ENCODE peak calls at places on chromosomes 6 and 20, in eight cellular contexts. One of them, this sample, is unnamed.

GRCh38 chr6:1856381-1856780 is 246.7 kb downstream of the FOXC1 start:
- DNase-seq in mucosa of gallbladder: peak
- DNase-seq in kidney: peak
- DNase-seq in neural progenitor cell: no peak
- DNase-seq in astrocyte of the spinal cord: peak
- DNase-seq in DMS 273 treated with DMSO at 0.1 percent for 48 hours: peak
- DNase-seq in upper lobe of right lung: no peak
- DNase-seq in naive thymus-derived CD4-positive, alpha-beta T cell: no peak
- DNase-seq in this sample: peak

GRCh38 chr20:3813758-3814581 is 6.4 kb upstream of the AP5S1 start:
- DNase-seq in mucosa of gallbladder: no peak
- DNase-seq in kidney: no peak
- DNase-seq in neural progenitor cell: no peak
- DNase-seq in astrocyte of the spinal cord: no peak
- DNase-seq in DMS 273 treated with DMSO at 0.1 percent for 48 hours: no peak
- DNase-seq in upper lobe of right lung: no peak
- DNase-seq in naive thymus-derived CD4-positive, alpha-beta T cell: no peak
- DNase-seq in this sample: no peak

GRCh38 chr20:40654876-40655275 is 34.2 kb downstream of the MAFB start:
- DNase-seq in mucosa of gallbladder: peak
- DNase-seq in kidney: no peak
- DNase-seq in neural progenitor cell: no peak
- DNase-seq in astrocyte of the spinal cord: peak
- DNase-seq in DMS 273 treated with DMSO at 0.1 percent for 48 hours: no peak
- DNase-seq in upper lobe of right lung: no peak
- DNase-seq in naive thymus-derived CD4-positive, alpha-beta T cell: no peak
- DNase-seq in this sample: no peak

GRCh38 chr20:59242714-59243626 is 57.4 kb upstream of the EDN3 start:
- DNase-seq in mucosa of gallbladder: no peak
- DNase-seq in kidney: no peak
- DNase-seq in neural progenitor cell: no peak
- DNase-seq in astrocyte of the spinal cord: no peak
- DNase-seq in DMS 273 treated with DMSO at 0.1 percent for 48 hours: no peak
- DNase-seq in upper lobe of right lung: no peak
- DNase-seq in naive thymus-derived CD4-positive, alpha-beta T cell: no peak
- DNase-seq in this sample: no peak

GRCh38 chr6:53578371-53578770 is 33.5 kb upstream of the GCLC start:
- DNase-seq in mucosa of gallbladder: no peak
- DNase-seq in kidney: no peak
- DNase-seq in neural progenitor cell: no peak
- DNase-seq in astrocyte of the spinal cord: no peak
- DNase-seq in DMS 273 treated with DMSO at 0.1 percent for 48 hours: no peak
- DNase-seq in upper lobe of right lung: no peak
- DNase-seq in naive thymus-derived CD4-positive, alpha-beta T cell: no peak
- DNase-seq in this sample: no peak

GRCh38 chr6:129598244-129599187 is 111.5 kb downstream of the ARHGAP18 start:
- DNase-seq in mucosa of gallbladder: peak
- DNase-seq in kidney: no peak
- DNase-seq in neural progenitor cell: peak
- DNase-seq in astrocyte of the spinal cord: peak
- DNase-seq in DMS 273 treated with DMSO at 0.1 percent for 48 hours: peak
- DNase-seq in upper lobe of right lung: no peak
- DNase-seq in naive thymus-derived CD4-positive, alpha-beta T cell: peak
- DNase-seq in this sample: peak

GRCh38 chr6:16776394-16777017 is 15.2 kb upstream of the ATXN1 start:
- DNase-seq in mucosa of gallbladder: no peak
- DNase-seq in kidney: no peak
- DNase-seq in neural progenitor cell: no peak
- DNase-seq in astrocyte of the spinal cord: no peak
- DNase-seq in DMS 273 treated with DMSO at 0.1 percent for 48 hours: no peak
- DNase-seq in upper lobe of right lung: no peak
- DNase-seq in naive thymus-derived CD4-positive, alpha-beta T cell: no peak
- DNase-seq in this sample: no peak

GRCh38 chr20:23143098-23143497 is 57.0 kb upstream of the CD93 start:
- DNase-seq in mucosa of gallbladder: peak
- DNase-seq in kidney: peak
- DNase-seq in neural progenitor cell: no peak
- DNase-seq in astrocyte of the spinal cord: peak
- DNase-seq in DMS 273 treated with DMSO at 0.1 percent for 48 hours: no peak
- DNase-seq in upper lobe of right lung: no peak
- DNase-seq in naive thymus-derived CD4-positive, alpha-beta T cell: no peak
- DNase-seq in this sample: no peak

GRCh38 chr6:150143521-150144293 is 863 bp downstream of the PPP1R14C start:
- DNase-seq in mucosa of gallbladder: no peak
- DNase-seq in kidney: peak
- DNase-seq in neural progenitor cell: peak
- DNase-seq in astrocyte of the spinal cord: no peak
- DNase-seq in DMS 273 treated with DMSO at 0.1 percent for 48 hours: no peak
- DNase-seq in upper lobe of right lung: peak
- DNase-seq in naive thymus-derived CD4-positive, alpha-beta T cell: no peak
- DNase-seq in this sample: no peak

GRCh38 chr6:54772610-54773009 is 74.0 kb upstream of the FAM83B start:
- DNase-seq in mucosa of gallbladder: no peak
- DNase-seq in kidney: no peak
- DNase-seq in neural progenitor cell: no peak
- DNase-seq in astrocyte of the spinal cord: no peak
- DNase-seq in DMS 273 treated with DMSO at 0.1 percent for 48 hours: no peak
- DNase-seq in upper lobe of right lung: no peak
- DNase-seq in naive thymus-derived CD4-positive, alpha-beta T cell: no peak
- DNase-seq in this sample: no peak

GRCh38 chr6:163777706-163778105 is 363.2 kb downstream of the QKI start:
- DNase-seq in mucosa of gallbladder: no peak
- DNase-seq in kidney: no peak
- DNase-seq in neural progenitor cell: no peak
- DNase-seq in astrocyte of the spinal cord: no peak
- DNase-seq in DMS 273 treated with DMSO at 0.1 percent for 48 hours: no peak
- DNase-seq in upper lobe of right lung: no peak
- DNase-seq in naive thymus-derived CD4-positive, alpha-beta T cell: no peak
- DNase-seq in this sample: no peak

GRCh38 chr20:33893314-33893713 is 82.2 kb downstream of the CHMP4B start:
- DNase-seq in mucosa of gallbladder: no peak
- DNase-seq in kidney: no peak
- DNase-seq in neural progenitor cell: no peak
- DNase-seq in astrocyte of the spinal cord: peak
- DNase-seq in DMS 273 treated with DMSO at 0.1 percent for 48 hours: no peak
- DNase-seq in upper lobe of right lung: no peak
- DNase-seq in naive thymus-derived CD4-positive, alpha-beta T cell: no peak
- DNase-seq in this sample: no peak

GRCh38 chr6:44133003-44133931 is 5.9 kb downstream of the TMEM63B start:
- DNase-seq in mucosa of gallbladder: peak
- DNase-seq in kidney: no peak
- DNase-seq in neural progenitor cell: peak
- DNase-seq in astrocyte of the spinal cord: peak
- DNase-seq in DMS 273 treated with DMSO at 0.1 percent for 48 hours: no peak
- DNase-seq in upper lobe of right lung: peak
- DNase-seq in naive thymus-derived CD4-positive, alpha-beta T cell: no peak
- DNase-seq in this sample: peak

GRCh38 chr20:11902264-11902663 is 15.4 kb upstream of the BTBD3 start:
- DNase-seq in mucosa of gallbladder: no peak
- DNase-seq in kidney: no peak
- DNase-seq in neural progenitor cell: no peak
- DNase-seq in astrocyte of the spinal cord: peak
- DNase-seq in DMS 273 treated with DMSO at 0.1 percent for 48 hours: no peak
- DNase-seq in upper lobe of right lung: no peak
- DNase-seq in naive thymus-derived CD4-positive, alpha-beta T cell: no peak
- DNase-seq in this sample: no peak

GRCh38 chr6:73043446-73043845 is 181.8 kb downstream of the KHDC1L start:
- DNase-seq in mucosa of gallbladder: no peak
- DNase-seq in kidney: no peak
- DNase-seq in neural progenitor cell: no peak
- DNase-seq in astrocyte of the spinal cord: no peak
- DNase-seq in DMS 273 treated with DMSO at 0.1 percent for 48 hours: no peak
- DNase-seq in upper lobe of right lung: no peak
- DNase-seq in naive thymus-derived CD4-positive, alpha-beta T cell: no peak
- DNase-seq in this sample: no peak

GRCh38 chr6:14665827-14666724 is 548.5 kb downstream of the CD83 start:
- DNase-seq in mucosa of gallbladder: no peak
- DNase-seq in kidney: no peak
- DNase-seq in neural progenitor cell: no peak
- DNase-seq in astrocyte of the spinal cord: peak
- DNase-seq in DMS 273 treated with DMSO at 0.1 percent for 48 hours: no peak
- DNase-seq in upper lobe of right lung: peak
- DNase-seq in naive thymus-derived CD4-positive, alpha-beta T cell: no peak
- DNase-seq in this sample: no peak

GRCh38 chr6:167420858-167421766 is 96.2 kb downstream of the TTLL2 start:
- DNase-seq in mucosa of gallbladder: peak
- DNase-seq in kidney: no peak
- DNase-seq in neural progenitor cell: no peak
- DNase-seq in astrocyte of the spinal cord: no peak
- DNase-seq in DMS 273 treated with DMSO at 0.1 percent for 48 hours: no peak
- DNase-seq in upper lobe of right lung: peak
- DNase-seq in naive thymus-derived CD4-positive, alpha-beta T cell: no peak
- DNase-seq in this sample: no peak

GRCh38 chr20:62761058-62761758 is 35.1 kb upstream of the MRGBP start:
- DNase-seq in mucosa of gallbladder: no peak
- DNase-seq in kidney: peak
- DNase-seq in neural progenitor cell: no peak
- DNase-seq in astrocyte of the spinal cord: no peak
- DNase-seq in DMS 273 treated with DMSO at 0.1 percent for 48 hours: no peak
- DNase-seq in upper lobe of right lung: no peak
- DNase-seq in naive thymus-derived CD4-positive, alpha-beta T cell: no peak
- DNase-seq in this sample: no peak

GRCh38 chr6:24504642-24505586 is 10.1 kb downstream of the ALDH5A1 start:
- DNase-seq in mucosa of gallbladder: peak
- DNase-seq in kidney: no peak
- DNase-seq in neural progenitor cell: no peak
- DNase-seq in astrocyte of the spinal cord: no peak
- DNase-seq in DMS 273 treated with DMSO at 0.1 percent for 48 hours: no peak
- DNase-seq in upper lobe of right lung: peak
- DNase-seq in naive thymus-derived CD4-positive, alpha-beta T cell: no peak
- DNase-seq in this sample: no peak

GRCh38 chr6:148565931-148566663 is 180.7 kb upstream of the UST start:
- DNase-seq in mucosa of gallbladder: peak
- DNase-seq in kidney: no peak
- DNase-seq in neural progenitor cell: no peak
- DNase-seq in astrocyte of the spinal cord: peak
- DNase-seq in DMS 273 treated with DMSO at 0.1 percent for 48 hours: no peak
- DNase-seq in upper lobe of right lung: peak
- DNase-seq in naive thymus-derived CD4-positive, alpha-beta T cell: no peak
- DNase-seq in this sample: no peak

GRCh38 chr6:33983109-33983475 is 162.8 kb downstream of the GRM4 start:
- DNase-seq in mucosa of gallbladder: peak
- DNase-seq in kidney: peak
- DNase-seq in neural progenitor cell: no peak
- DNase-seq in astrocyte of the spinal cord: no peak
- DNase-seq in DMS 273 treated with DMSO at 0.1 percent for 48 hours: no peak
- DNase-seq in upper lobe of right lung: peak
- DNase-seq in naive thymus-derived CD4-positive, alpha-beta T cell: no peak
- DNase-seq in this sample: peak

GRCh38 chr6:168318090-168318489 is 1.5 kb downstream of the DACT2 start:
- DNase-seq in mucosa of gallbladder: no peak
- DNase-seq in kidney: no peak
- DNase-seq in neural progenitor cell: no peak
- DNase-seq in astrocyte of the spinal cord: no peak
- DNase-seq in DMS 273 treated with DMSO at 0.1 percent for 48 hours: no peak
- DNase-seq in upper lobe of right lung: no peak
- DNase-seq in naive thymus-derived CD4-positive, alpha-beta T cell: no peak
- DNase-seq in this sample: no peak

GRCh38 chr20:33020278-33021161 is 10.9 kb upstream of the BPIFB6 start:
- DNase-seq in mucosa of gallbladder: no peak
- DNase-seq in kidney: no peak
- DNase-seq in neural progenitor cell: no peak
- DNase-seq in astrocyte of the spinal cord: no peak
- DNase-seq in DMS 273 treated with DMSO at 0.1 percent for 48 hours: no peak
- DNase-seq in upper lobe of right lung: no peak
- DNase-seq in naive thymus-derived CD4-positive, alpha-beta T cell: no peak
- DNase-seq in this sample: no peak

GRCh38 chr6:161496941-161497340 is 223.1 kb upstream of the AGPAT4 start:
- DNase-seq in mucosa of gallbladder: no peak
- DNase-seq in kidney: no peak
- DNase-seq in neural progenitor cell: no peak
- DNase-seq in astrocyte of the spinal cord: no peak
- DNase-seq in DMS 273 treated with DMSO at 0.1 percent for 48 hours: no peak
- DNase-seq in upper lobe of right lung: no peak
- DNase-seq in naive thymus-derived CD4-positive, alpha-beta T cell: no peak
- DNase-seq in this sample: no peak

GRCh38 chr20:41133709-41134361 is 3.5 kb upstream of the PLCG1 start:
- DNase-seq in mucosa of gallbladder: no peak
- DNase-seq in kidney: no peak
- DNase-seq in neural progenitor cell: no peak
- DNase-seq in astrocyte of the spinal cord: no peak
- DNase-seq in DMS 273 treated with DMSO at 0.1 percent for 48 hours: no peak
- DNase-seq in upper lobe of right lung: no peak
- DNase-seq in naive thymus-derived CD4-positive, alpha-beta T cell: peak
- DNase-seq in this sample: no peak

GRCh38 chr20:63522091-63522868 is 1.7 kb downstream of the PPDPF start:
- DNase-seq in mucosa of gallbladder: no peak
- DNase-seq in kidney: peak
- DNase-seq in neural progenitor cell: no peak
- DNase-seq in astrocyte of the spinal cord: no peak
- DNase-seq in DMS 273 treated with DMSO at 0.1 percent for 48 hours: no peak
- DNase-seq in upper lobe of right lung: no peak
- DNase-seq in naive thymus-derived CD4-positive, alpha-beta T cell: no peak
- DNase-seq in this sample: no peak

GRCh38 chr6:72832271-72832670 is 210.4 kb downstream of the KCNQ5 start:
- DNase-seq in mucosa of gallbladder: no peak
- DNase-seq in kidney: no peak
- DNase-seq in neural progenitor cell: no peak
- DNase-seq in astrocyte of the spinal cord: no peak
- DNase-seq in DMS 273 treated with DMSO at 0.1 percent for 48 hours: no peak
- DNase-seq in upper lobe of right lung: no peak
- DNase-seq in naive thymus-derived CD4-positive, alpha-beta T cell: no peak
- DNase-seq in this sample: no peak

GRCh38 chr20:57882451-57883161 is 172.8 kb upstream of the PMEPA1 start:
- DNase-seq in mucosa of gallbladder: no peak
- DNase-seq in kidney: no peak
- DNase-seq in neural progenitor cell: no peak
- DNase-seq in astrocyte of the spinal cord: no peak
- DNase-seq in DMS 273 treated with DMSO at 0.1 percent for 48 hours: no peak
- DNase-seq in upper lobe of right lung: no peak
- DNase-seq in naive thymus-derived CD4-positive, alpha-beta T cell: no peak
- DNase-seq in this sample: no peak

GRCh38 chr6:84255641-84256040 is 28.2 kb upstream of the CEP162 start:
- DNase-seq in mucosa of gallbladder: no peak
- DNase-seq in kidney: no peak
- DNase-seq in neural progenitor cell: no peak
- DNase-seq in astrocyte of the spinal cord: no peak
- DNase-seq in DMS 273 treated with DMSO at 0.1 percent for 48 hours: no peak
- DNase-seq in upper lobe of right lung: no peak
- DNase-seq in naive thymus-derived CD4-positive, alpha-beta T cell: no peak
- DNase-seq in this sample: no peak

GRCh38 chr20:50980851-50981713 is 22.5 kb downstream of the MOCS3 start:
- DNase-seq in mucosa of gallbladder: peak
- DNase-seq in kidney: no peak
- DNase-seq in neural progenitor cell: peak
- DNase-seq in astrocyte of the spinal cord: peak
- DNase-seq in DMS 273 treated with DMSO at 0.1 percent for 48 hours: no peak
- DNase-seq in upper lobe of right lung: no peak
- DNase-seq in naive thymus-derived CD4-positive, alpha-beta T cell: peak
- DNase-seq in this sample: peak

GRCh38 chr6:44166116-44166515 is 7.5 kb downstream of the CAPN11 start:
- DNase-seq in mucosa of gallbladder: no peak
- DNase-seq in kidney: no peak
- DNase-seq in neural progenitor cell: no peak
- DNase-seq in astrocyte of the spinal cord: no peak
- DNase-seq in DMS 273 treated with DMSO at 0.1 percent for 48 hours: no peak
- DNase-seq in upper lobe of right lung: no peak
- DNase-seq in naive thymus-derived CD4-positive, alpha-beta T cell: no peak
- DNase-seq in this sample: no peak

GRCh38 chr6:6749791-6750434 is 161.4 kb downstream of the LY86 start:
- DNase-seq in mucosa of gallbladder: peak
- DNase-seq in kidney: peak
- DNase-seq in neural progenitor cell: peak
- DNase-seq in astrocyte of the spinal cord: peak
- DNase-seq in DMS 273 treated with DMSO at 0.1 percent for 48 hours: no peak
- DNase-seq in upper lobe of right lung: peak
- DNase-seq in naive thymus-derived CD4-positive, alpha-beta T cell: peak
- DNase-seq in this sample: no peak

GRCh38 chr6:169590376-169590939 is 111.4 kb downstream of the WDR27 start:
- DNase-seq in mucosa of gallbladder: no peak
- DNase-seq in kidney: no peak
- DNase-seq in neural progenitor cell: no peak
- DNase-seq in astrocyte of the spinal cord: no peak
- DNase-seq in DMS 273 treated with DMSO at 0.1 percent for 48 hours: no peak
- DNase-seq in upper lobe of right lung: no peak
- DNase-seq in naive thymus-derived CD4-positive, alpha-beta T cell: no peak
- DNase-seq in this sample: no peak

GRCh38 chr6:143804835-143805239 is 38.3 kb upstream of the LTV1 start:
- DNase-seq in mucosa of gallbladder: no peak
- DNase-seq in kidney: no peak
- DNase-seq in neural progenitor cell: no peak
- DNase-seq in astrocyte of the spinal cord: no peak
- DNase-seq in DMS 273 treated with DMSO at 0.1 percent for 48 hours: no peak
- DNase-seq in upper lobe of right lung: no peak
- DNase-seq in naive thymus-derived CD4-positive, alpha-beta T cell: no peak
- DNase-seq in this sample: no peak

This sample was measured in NCI-H774.